ENCODE peak calls at places on chromosomes 12 and 14, in six cellular contexts. Q is fibroblast of lung, P is tibial nerve, K is A549, O is fibroblast of the aortic adventitia, S is epithelial cell of esophagus. D is an unnamed sample.

GRCh38 chr14:89504602-89505320 is 87.7 kb upstream of the FOXN3 start:
- DNase-seq in O (peak), P (no peak), S (peak), Q (peak), K (no peak), D (no peak)

GRCh38 chr12:32671930-32672785 is 6.9 kb upstream of the DNM1L start:
- DNase-seq in O (peak), S (peak), Q (peak), P (no peak), K (peak), D (no peak)

GRCh38 chr14:67532998-67533753 is at the start of gene PLEKHH1:
- DNase-seq in O (peak), Q (peak), P (peak), S (peak), K (peak), D (no peak)

GRCh38 chr12:109944561-109944960 is 44.5 kb downstream of the TCHP start:
- DNase-seq in O (no peak), P (no peak), K (no peak), S (peak), Q (no peak), D (no peak)

GRCh38 chr14:21874167-21874566 is 200.5 kb upstream of the OR4E1 start:
- DNase-seq in O (no peak), K (no peak), Q (no peak), S (no peak), P (no peak), D (no peak)

GRCh38 chr14:101573289-101573688 is 12.0 kb downstream of the DIO3 start:
- DNase-seq in P (no peak), S (no peak), Q (no peak), K (no peak), O (no peak), D (no peak)

GRCh38 chr12:81170072-81170471 is 92.2 kb downstream of the ACSS3 start:
- DNase-seq in K (no peak), P (no peak), Q (peak), S (peak), O (peak), D (no peak)

GRCh38 chr14:60805881-60806569 is 71.5 kb downstream of the MNAT1 start:
- DNase-seq in K (no peak), S (peak), P (no peak), O (peak), Q (peak), D (no peak)

GRCh38 chr14:94045563-94046345 is 19.6 kb downstream of the OTUB2 start:
- DNase-seq in K (no peak), Q (no peak), O (no peak), S (no peak), P (no peak), D (no peak)

GRCh38 chr14:23402296-23403138 is 5.6 kb downstream of the MYH6 start:
- DNase-seq in O (no peak), K (no peak), S (no peak), P (no peak), Q (no peak), D (no peak)

GRCh38 chr12:116599285-116600122 is 40.3 kb downstream of the MAP1LC3B2 start:
- DNase-seq in O (peak), Q (peak), K (peak), P (peak), S (peak), D (peak)

GRCh38 chr12:7374423-7375144 is 69.4 kb downstream of the CD163L1 start:
- DNase-seq in S (peak), O (peak), K (peak), Q (no peak), P (peak), D (no peak)

GRCh38 chr14:85599939-85600338 is 70.0 kb downstream of the FLRT2 start:
- DNase-seq in S (no peak), P (no peak), O (peak), Q (peak), K (no peak), D (no peak)

GRCh38 chr12:55908726-55909512 is 18.8 kb downstream of the PYM1 start:
- DNase-seq in S (no peak), O (peak), P (no peak), K (no peak), Q (peak), D (no peak)

GRCh38 chr14:44988694-44989093 is 26.7 kb downstream of the TOGARAM1 start:
- DNase-seq in Q (no peak), S (no peak), P (no peak), O (no peak), K (no peak), D (no peak)

GRCh38 chr14:86057018-86057667 is 527.2 kb downstream of the FLRT2 start:
- DNase-seq in S (peak), K (no peak), O (peak), Q (peak), P (peak), D (no peak)

GRCh38 chr14:98513558-98513957 is 758.4 kb downstream of the BCL11B start:
- DNase-seq in P (no peak), O (no peak), Q (no peak), K (no peak), S (peak), D (no peak)

GRCh38 chr12:57476162-57476992 is 3.3 kb downstream of the ARHGAP9 start:
- DNase-seq in Q (no peak), P (no peak), S (no peak), O (no peak), K (no peak), D (peak)
- H3K4me3 ChIP-seq in Q (no peak), P (peak), S (peak), O (no peak), K (no peak), D (peak)

DNA sequence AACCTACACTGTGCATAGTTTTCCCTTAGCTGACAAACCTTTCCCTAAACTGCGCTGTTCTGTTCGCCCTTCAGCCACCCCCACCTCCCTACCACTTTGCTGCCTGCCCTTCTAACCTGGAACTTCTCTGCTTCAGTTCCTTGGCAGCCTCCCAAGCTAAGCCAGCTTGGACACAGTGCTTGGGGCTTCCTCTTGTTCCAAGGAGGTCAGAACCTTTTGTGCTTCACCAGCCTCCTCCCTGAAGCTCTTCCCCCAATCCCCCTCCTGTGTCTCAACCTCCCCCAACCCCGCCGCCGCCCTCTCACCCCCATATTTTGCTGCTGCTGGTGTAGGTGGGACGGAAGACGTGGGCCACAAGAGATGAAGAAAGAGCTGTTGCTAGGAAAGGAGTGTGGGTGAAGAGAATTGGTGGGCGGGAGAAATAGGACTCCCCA is 8.1 kb upstream of the RIC8B start:
- DNase-seq in O (no peak), Q (peak), K (no peak), S (no peak), P (peak), D (no peak)
- H3K4me3 ChIP-seq in O (no peak), Q (no peak), K (no peak), S (no peak), P (no peak), D (no peak)

GRCh38 chr14:91350483-91350812 is 67.2 kb downstream of the CCDC88C start:
- DNase-seq in K (no peak), P (no peak), Q (no peak), O (no peak), S (no peak), D (peak)
- H3K4me3 ChIP-seq in K (no peak), P (no peak), Q (no peak), O (no peak), S (no peak), D (peak)

DNA sequence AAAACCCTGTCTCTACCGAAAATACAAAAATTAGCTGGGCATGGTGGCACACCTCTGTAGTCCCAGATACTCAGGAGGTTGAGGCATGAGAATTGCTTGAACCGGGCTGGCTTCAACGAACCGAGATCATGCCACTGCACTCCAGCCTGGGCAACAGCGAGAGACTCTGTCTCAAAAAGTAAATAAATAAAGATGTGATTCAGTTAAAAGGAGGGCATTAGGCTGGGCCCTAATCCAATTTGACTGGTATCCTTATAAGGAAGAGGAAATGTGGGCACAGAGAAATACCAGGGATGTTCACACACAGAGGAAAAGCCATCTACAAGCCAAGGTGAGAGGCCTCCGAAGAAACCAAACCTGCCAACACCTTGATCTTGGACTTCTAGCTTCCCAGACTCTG is 10.1 kb upstream of the DCAF4 start:
- DNase-seq in O (no peak), Q (peak), P (no peak), S (peak), K (no peak), D (no peak)
- H3K4me3 ChIP-seq in O (no peak), Q (no peak), P (no peak), S (no peak), K (no peak), D (no peak)

DNA sequence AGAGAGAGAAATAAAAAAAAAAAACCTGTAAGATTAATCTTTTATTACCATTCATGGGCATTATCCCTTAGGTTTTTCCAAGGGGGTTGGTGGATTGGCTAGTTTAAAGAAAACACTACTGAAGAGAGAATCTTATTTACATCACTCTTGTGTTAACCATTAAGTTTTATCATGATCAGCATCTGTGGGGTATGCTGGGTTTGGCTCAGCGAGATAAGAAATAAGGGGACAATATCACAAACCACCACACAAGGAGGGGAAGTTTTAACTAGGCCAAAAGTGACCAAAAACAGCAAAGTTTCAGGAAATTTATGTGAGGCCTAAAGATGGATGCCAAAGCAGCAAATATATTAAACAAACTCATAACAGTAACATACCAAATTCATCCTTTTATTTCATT is 548.6 kb downstream of the SLC16A7 start:
- DNase-seq in O (no peak), S (no peak), Q (no peak), P (no peak), K (no peak), D (no peak)
- H3K4me3 ChIP-seq in O (no peak), S (no peak), Q (no peak), P (no peak), K (no peak), D (no peak)

GRCh38 chr12:13591488-13591887 is 389.9 kb downstream of the GRIN2B start:
- DNase-seq in P (no peak), S (no peak), O (no peak), K (no peak), Q (no peak), D (no peak)
- H3K4me3 ChIP-seq in P (no peak), S (no peak), O (no peak), K (no peak), Q (no peak), D (no peak)

GRCh38 chr14:51430600-51430999 is 190.6 kb downstream of the TMX1 start:
- DNase-seq in Q (peak), O (peak), S (no peak), P (no peak), K (no peak), D (no peak)
- H3K4me3 ChIP-seq in Q (no peak), O (no peak), S (no peak), P (peak), K (no peak), D (no peak)

D was measured in CD4-positive, CD25-positive, alpha-beta regulatory T cell.